ENCODE peak calls at places on chromosomes 11 and 22, in seven cellular contexts. J is endothelial cell, A is suprapubic skin, Z is PC-3, Q is NCI-H510A, Y is WTC11, D is GM20000. T is an unnamed sample.

GRCh38 chr11:123678246-123678645 is 23.8 kb upstream of the SCN3B start:
- DNase-seq in D (no peak), Q (no peak), J (no peak), Z (no peak), A (no peak), Y (no peak), T (no peak)

GRCh38 chr11:111047376-111047775 is 198.1 kb upstream of the POU2AF2 start:
- DNase-seq in D (no peak), Z (no peak), Q (no peak), Y (peak), J (no peak), A (no peak), T (no peak)

GRCh38 chr11:75673977-75674582 is 5.2 kb upstream of the MAP6 start:
- DNase-seq in Y (no peak), Q (no peak), J (no peak), A (no peak), Z (peak), D (no peak), T (peak)

GRCh38 chr22:39839917-39840510 is 53.5 kb downstream of the ENTHD1 start:
- DNase-seq in Y (no peak), A (no peak), Z (no peak), Q (no peak), J (no peak), D (peak), T (no peak)

GRCh38 chr11:109853156-109853776 is 239.9 kb upstream of the ZC3H12C start:
- DNase-seq in D (peak), Q (no peak), J (peak), Y (no peak), A (no peak), Z (peak), T (peak)

GRCh38 chr11:3080733-3081385 is 23.6 kb upstream of the CARS1 start:
- DNase-seq in D (no peak), Y (no peak), Q (no peak), J (no peak), Z (peak), A (no peak), T (no peak)

GRCh38 chr22:29306830-29307657 is 594 bp downstream of the GAS2L1 start:
- DNase-seq in Y (peak), A (peak), J (peak), Q (peak), D (peak), Z (peak), T (peak)

GRCh38 chr22:38731703-38732161 is 24.1 kb downstream of the SUN2 start:
- DNase-seq in Y (no peak), D (no peak), A (peak), Q (no peak), J (no peak), Z (no peak), T (no peak)

GRCh38 chr11:17591293-17591692 is 44.2 kb downstream of the OTOG start:
- DNase-seq in Z (no peak), Y (peak), Q (no peak), D (no peak), J (no peak), A (peak), T (no peak)

GRCh38 chr22:50209893-50210292 is 9.1 kb downstream of the SELENOO start:
- DNase-seq in A (no peak), Z (peak), Q (no peak), D (peak), J (peak), Y (peak), T (peak)

GRCh38 chr11:45106006-45106405 is 40.4 kb upstream of the PRDM11 start:
- DNase-seq in A (no peak), Y (no peak), J (no peak), Q (no peak), D (no peak), Z (no peak), T (no peak)

GRCh38 chr22:19291218-19291579 is 320 bp downstream of the CLTCL1 start:
- DNase-seq in Q (no peak), A (peak), Y (peak), J (peak), Z (no peak), D (peak), T (no peak)

GRCh38 chr11:72744474-72744873 is 7.7 kb downstream of the ARAP1 start:
- DNase-seq in A (no peak), Q (no peak), J (no peak), Y (no peak), Z (no peak), D (no peak), T (no peak)

GRCh38 chr22:30033891-30034290 is 46.4 kb upstream of the HORMAD2 start:
- DNase-seq in Y (no peak), J (no peak), Z (no peak), D (no peak), Q (no peak), A (no peak), T (no peak)

GRCh38 chr22:25362215-25362882 is 142.9 kb downstream of the CRYBB2 start:
- DNase-seq in Z (peak), Y (peak), J (peak), A (peak), D (peak), Q (no peak), T (peak)

GRCh38 chr11:69892986-69893555 is 73.9 kb upstream of the FGF3 start:
- DNase-seq in J (no peak), A (no peak), Y (peak), Z (peak), Q (no peak), D (no peak), T (peak)

GRCh38 chr11:115269193-115269592 is 235.0 kb downstream of the CADM1 start:
- DNase-seq in Y (no peak), D (no peak), J (no peak), Z (no peak), A (no peak), Q (no peak), T (no peak)

GRCh38 chr22:46681010-46681409 is 57.0 kb downstream of the CERK start:
- DNase-seq in A (no peak), J (peak), D (peak), Q (no peak), Z (no peak), Y (peak), T (no peak)

GRCh38 chr11:77101043-77101537 is 1.6 kb upstream of the OMP start:
- DNase-seq in J (no peak), A (no peak), Y (peak), D (peak), Q (no peak), Z (peak), T (peak)

GRCh38 chr11:350723-351255 is 18.5 kb upstream of the B4GALNT4 start:
- DNase-seq in Y (no peak), A (no peak), D (no peak), Z (no peak), J (no peak), Q (no peak), T (no peak)

GRCh38 chr22:22891139-22891621 is 3.6 kb downstream of the IGLL5 start:
- DNase-seq in Q (no peak), J (no peak), Z (no peak), D (no peak), Y (no peak), A (no peak), T (no peak)

GRCh38 chr11:95592455-95592854 is 197.1 kb downstream of the FAM76B start:
- DNase-seq in J (no peak), Z (no peak), A (no peak), Y (peak), D (no peak), Q (no peak), T (no peak)

GRCh38 chr22:48920776-48921241 is 906.9 kb downstream of the BRD1 start:
- DNase-seq in Y (no peak), A (peak), J (no peak), Q (no peak), D (no peak), Z (no peak), T (no peak)

GRCh38 chr11:12787847-12788246 is 113.6 kb downstream of the TEAD1 start:
- DNase-seq in D (no peak), Y (no peak), Q (no peak), A (no peak), Z (peak), J (no peak), T (no peak)

GRCh38 chr11:100923555-100923954 is 206.1 kb downstream of the PGR start:
- DNase-seq in A (no peak), Y (no peak), Q (no peak), J (no peak), Z (peak), D (no peak), T (no peak)

GRCh38 chr11:8036002-8036802 is 44.8 kb upstream of the TUB start:
- DNase-seq in D (no peak), A (no peak), Z (no peak), J (no peak), Y (no peak), Q (no peak), T (no peak)

GRCh38 chr11:113457784-113458183 is 17.4 kb downstream of the DRD2 start:
- DNase-seq in A (no peak), Z (no peak), Q (no peak), Y (peak), D (no peak), J (no peak), T (no peak)

GRCh38 chr11:113288286-113288863 is 26.0 kb upstream of the TTC12 start:
- DNase-seq in Y (no peak), Q (no peak), D (no peak), Z (no peak), A (no peak), J (no peak), T (no peak)

GRCh38 chr22:41478891-41479521 is 10.1 kb downstream of the ACO2 start:
- DNase-seq in Y (no peak), J (no peak), A (no peak), Z (no peak), D (peak), Q (no peak), T (no peak)

GRCh38 chr11:6563121-6563619 is 40.2 kb downstream of the RRP8 start:
- DNase-seq in Z (peak), Y (no peak), A (no peak), Q (no peak), D (no peak), J (no peak), T (no peak)

GRCh38 chr11:2582436-2582931 is 117.3 kb downstream of the KCNQ1OT1 start:
- DNase-seq in Q (no peak), A (peak), Z (no peak), J (peak), Y (peak), D (no peak), T (no peak)

GRCh38 chr11:86132667-86133310 is 63.9 kb upstream of the PICALM start:
- DNase-seq in D (no peak), Z (no peak), A (no peak), Y (no peak), Q (no peak), J (no peak), T (no peak)

GRCh38 chr11:114180301-114181055 is 115.7 kb upstream of the NNMT start:
- DNase-seq in Z (peak), J (peak), D (no peak), Q (peak), A (peak), Y (peak), T (peak)

GRCh38 chr11:96200243-96200642 is 142.8 kb downstream of the MAML2 start:
- DNase-seq in A (no peak), Y (no peak), Q (no peak), J (no peak), D (no peak), Z (peak), T (no peak)

GRCh38 chr22:40792451-40792850 is 26.7 kb downstream of the SLC25A17 start:
- DNase-seq in Z (no peak), Y (no peak), A (no peak), J (no peak), Q (no peak), D (no peak), T (no peak)

T was measured in HT-29.